ENCODE peak calls at places on chromosome 12, in four cellular contexts. N is heart right ventricle, J is spleen, O is gastrocnemius medialis. F is an unnamed sample.

GRCh38 chr12:42741771-42742510 is 152.4 kb upstream of the PRICKLE1 start:
- DNase-seq in O (no peak), N (no peak), J (no peak), F (no peak)

GRCh38 chr12:92987846-92988621 is 58.9 kb upstream of the EEA1 start:
- DNase-seq in O (peak), J (no peak), N (peak), F (no peak)

GRCh38 chr12:53065975-53066593 is 13.1 kb downstream of the SPRYD3 start:
- DNase-seq in N (peak), O (peak), J (peak), F (peak)

GRCh38 chr12:76976777-76977465 is 88.4 kb downstream of the E2F7 start:
- DNase-seq in J (no peak), N (no peak), O (no peak), F (peak)

GRCh38 chr12:4289334-4289878 is 15.8 kb downstream of the CCND2 start:
- DNase-seq in N (no peak), O (no peak), J (no peak), F (no peak)

GRCh38 chr12:11500222-11500860 is 105.0 kb upstream of the PRB2 start:
- DNase-seq in O (peak), J (peak), N (peak), F (peak)

GRCh38 chr12:115396567-115396966 is 712.6 kb upstream of the TBX3 start:
- DNase-seq in N (no peak), O (no peak), J (no peak), F (no peak)

GRCh38 chr12:58509116-58509885 is 411.0 kb downstream of the LRIG3 start:
- DNase-seq in O (no peak), N (no peak), J (no peak), F (peak)

GRCh38 chr12:118126119-118126757 is 9.7 kb upstream of the PEBP1 start:
- DNase-seq in J (peak), N (peak), O (peak), F (no peak)

GRCh38 chr12:5705791-5706190 is 239.3 kb downstream of the ANO2 start:
- DNase-seq in N (no peak), O (no peak), J (no peak), F (no peak)

GRCh38 chr12:94379479-94380113 is 80.1 kb downstream of the CEP83 start:
- DNase-seq in O (no peak), J (no peak), N (no peak), F (no peak)

GRCh38 chr12:47362131-47362686 is 282.4 kb upstream of the AMIGO2 start:
- DNase-seq in N (no peak), J (no peak), O (no peak), F (no peak)

GRCh38 chr12:116434155-116435065 is 124.8 kb upstream of the MAP1LC3B2 start:
- DNase-seq in N (peak), J (no peak), O (peak), F (peak)

GRCh38 chr12:76337583-76337982 is 10.6 kb downstream of the BBS10 start:
- DNase-seq in N (no peak), J (no peak), O (no peak), F (peak)

GRCh38 chr12:9039397-9039977 is 50.1 kb downstream of the KLRG1 start:
- DNase-seq in O (no peak), J (no peak), N (no peak), F (peak)

GRCh38 chr12:253116-253831 is 9.4 kb downstream of the SLC6A13 start:
- DNase-seq in J (no peak), O (no peak), N (no peak), F (no peak)

GRCh38 chr12:8563383-8563782 is 22.7 kb upstream of the CLEC4E start:
- DNase-seq in N (no peak), J (no peak), O (no peak), F (no peak)

GRCh38 chr12:22333751-22334695 is 484 bp downstream of the ST8SIA1 start:
- DNase-seq in N (peak), O (no peak), J (peak), F (no peak)

GRCh38 chr12:76080017-76080728 is 4.3 kb downstream of the NAP1L1 start:
- DNase-seq in N (no peak), J (no peak), O (no peak), F (no peak)

GRCh38 chr12:76919388-76920181 is 40.8 kb upstream of the CSRP2 start:
- DNase-seq in J (no peak), N (no peak), O (no peak), F (no peak)

GRCh38 chr12:1606021-1606622 is 11.7 kb upstream of the FBXL14 start:
- DNase-seq in J (peak), O (peak), N (peak), F (peak)

GRCh38 chr12:113781415-113782198 is 184.5 kb downstream of the RBM19 start:
- DNase-seq in J (no peak), N (no peak), O (no peak), F (peak)

GRCh38 chr12:111192657-111193056 is 176.2 kb downstream of the PHETA1 start:
- DNase-seq in N (no peak), J (no peak), O (no peak), F (peak)

GRCh38 chr12:104533134-104533533 is 76.4 kb downstream of the CHST11 start:
- DNase-seq in O (no peak), N (no peak), J (no peak), F (no peak)

GRCh38 chr12:52765702-52766101 is 11.4 kb downstream of the KRT76 start:
- DNase-seq in O (no peak), N (no peak), J (no peak), F (no peak)

GRCh38 chr12:41683513-41683912 is 461.2 kb downstream of the GXYLT1 start:
- DNase-seq in J (no peak), O (no peak), N (no peak), F (no peak)

GRCh38 chr12:59084758-59085383 is 164.6 kb upstream of the LRIG3 start:
- DNase-seq in O (no peak), N (no peak), J (no peak), F (no peak)

GRCh38 chr12:38745601-38746000 is 159.8 kb downstream of the CPNE8 start:
- DNase-seq in O (no peak), J (no peak), N (no peak), F (no peak)

GRCh38 chr12:39467432-39467870 is 24.5 kb upstream of the KIF21A start:
- DNase-seq in J (no peak), O (no peak), N (no peak), F (no peak)

GRCh38 chr12:131315601-131316000 is 361.9 kb downstream of the ADGRD1 start:
- DNase-seq in O (no peak), J (no peak), N (no peak), F (no peak)

GRCh38 chr12:54340845-54341244 is 15.9 kb downstream of the COPZ1 start:
- DNase-seq in N (no peak), J (no peak), O (no peak), F (no peak)

GRCh38 chr12:54337854-54338650 is 13.1 kb downstream of the COPZ1 start:
- DNase-seq in O (no peak), N (no peak), J (no peak), F (no peak)

GRCh38 chr12:54333420-54334034 is 8.6 kb downstream of the COPZ1 start:
- DNase-seq in N (no peak), O (no peak), J (no peak), F (no peak)

GRCh38 chr12:54338682-54339296 is 13.9 kb downstream of the COPZ1 start:
- DNase-seq in J (no peak), O (no peak), N (no peak), F (no peak)

DNA sequence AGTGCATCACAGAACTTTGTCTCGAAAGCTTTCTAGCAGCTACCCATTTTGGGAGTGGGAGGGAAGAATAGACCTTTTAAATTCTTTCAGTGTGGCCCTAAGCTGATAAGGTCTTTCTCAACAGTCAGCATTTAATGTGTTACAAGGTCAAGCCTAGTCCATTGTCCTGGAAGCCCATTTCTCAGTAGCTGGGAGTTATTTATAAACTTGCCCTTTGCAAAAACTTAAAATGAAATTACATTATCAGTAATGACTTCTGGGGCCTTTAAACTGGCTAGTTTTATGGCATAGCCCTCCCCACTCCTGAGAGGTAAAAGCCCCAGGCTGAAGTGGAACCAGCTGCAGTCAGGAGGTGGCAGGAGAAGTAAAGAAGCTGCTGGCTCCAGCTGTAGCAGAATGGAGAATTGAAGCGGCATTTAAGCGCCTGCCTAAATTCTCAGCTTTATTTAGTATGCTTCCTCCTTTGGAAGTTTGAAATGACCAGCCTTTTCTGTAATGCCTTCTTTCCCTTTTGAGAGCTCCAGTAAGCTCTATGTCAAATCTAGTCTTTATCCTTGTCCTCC is 12.4 kb downstream of the COPZ1 start:
- DNase-seq in J (no peak), O (no peak), N (no peak), F (no peak)
- TF ChIP-seq CTCF in J (no peak), O (peak), N (peak), F (no peak)

GRCh38 chr12:125406131-125406530 is 340.9 kb downstream of the AACS start:
- DNase-seq in O (no peak), J (no peak), N (no peak), F (no peak)

GRCh38 chr12:125399489-125399888 is 334.3 kb downstream of the AACS start:
- DNase-seq in J (no peak), O (no peak), N (no peak), F (no peak)

GRCh38 chr12:125403843-125404242 is 338.6 kb downstream of the AACS start:
- DNase-seq in N (no peak), O (no peak), J (no peak), F (no peak)

GRCh38 chr12:125408718-125409117 is 343.5 kb downstream of the AACS start:
- DNase-seq in N (no peak), J (no peak), O (no peak), F (no peak)

GRCh38 chr12:125403145-125403789 is 338.0 kb downstream of the AACS start:
- DNase-seq in O (no peak), J (no peak), N (no peak), F (peak)
- TF ChIP-seq CTCF in O (no peak), J (no peak), N (peak), F (peak)

GRCh38 chr12:50999139-50999538 is 27.0 kb downstream of the SLC11A2 start:
- DNase-seq in J (no peak), O (no peak), N (no peak), F (no peak)

GRCh38 chr12:51000245-51000644 is 25.9 kb downstream of the SLC11A2 start:
- DNase-seq in O (no peak), N (no peak), J (no peak), F (no peak)

GRCh38 chr12:51005671-51006070 is 20.5 kb downstream of the SLC11A2 start:
- DNase-seq in O (no peak), J (no peak), N (no peak), F (no peak)

GRCh38 chr12:51004504-51004903 is 21.7 kb downstream of the SLC11A2 start:
- DNase-seq in J (no peak), O (no peak), N (no peak), F (no peak)

DNA sequence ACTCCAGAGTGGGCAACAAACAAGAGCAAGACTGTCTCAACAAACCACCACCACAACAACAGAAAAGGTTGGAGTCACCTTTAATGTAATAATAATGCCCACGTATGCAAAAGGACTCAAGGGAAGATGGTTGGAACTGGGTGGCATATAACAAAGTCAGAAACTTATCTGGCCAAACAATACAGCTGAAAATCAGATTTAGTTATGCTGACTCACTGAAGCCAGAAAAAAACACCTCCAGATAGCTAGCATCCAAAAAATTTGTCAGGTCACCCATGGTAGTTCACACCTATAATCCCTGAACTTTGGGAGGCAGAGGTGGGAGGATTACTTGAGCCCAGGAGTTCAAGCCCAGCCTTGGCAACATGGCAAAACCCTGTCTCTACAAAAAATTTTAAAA is 24.4 kb downstream of the SLC11A2 start:
- DNase-seq in O (no peak), N (no peak), J (no peak), F (no peak)
- TF ChIP-seq CTCF in O (no peak), N (no peak), J (no peak), F (no peak)

DNA sequence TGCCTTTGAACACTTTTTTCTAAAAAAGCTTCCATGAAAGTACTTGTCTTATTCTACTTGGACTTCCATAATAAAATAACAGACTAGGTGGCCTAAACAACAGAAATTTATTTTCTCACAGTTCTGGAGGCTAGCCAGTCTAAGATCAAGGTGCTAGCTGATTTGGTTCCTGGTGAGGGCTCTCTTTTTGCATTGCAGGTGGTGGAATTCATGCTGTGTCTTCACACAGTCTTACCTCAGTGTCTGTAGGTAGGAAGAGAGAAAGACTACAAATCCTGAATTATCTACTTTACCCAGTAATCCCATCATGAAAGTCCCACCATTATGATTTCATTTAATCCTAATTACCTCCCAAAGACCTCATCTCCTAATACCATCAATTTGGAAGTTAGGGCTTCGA is 356.0 kb downstream of the NAV3 start:
- DNase-seq in N (no peak), O (no peak), J (no peak), F (no peak)
- TF ChIP-seq CTCF in N (no peak), O (no peak), J (no peak), F (no peak)

GRCh38 chr12:25958254-25959068 is at the start of gene RASSF8:
- DNase-seq in J (peak), O (peak), N (peak), F (peak)
- TF ChIP-seq CTCF in J (no peak), O (peak), N (peak), F (no peak)